ENCODE peak calls at places on chromosomes 16 and 17, in four cellular contexts. One of them, this sample, is unnamed.
A peak's percentile ranks its signal among the peaks of the same experiment; 100 is the strongest.

GRCh38 chr16:27311449-27311831 is 2.3 kb upstream of the IL4R start:
- DNase-seq in HepG2: no peak
- DNase-seq in K562: no peak
- DNase-seq in WTC11: no peak
- DNase-seq in this sample: no peak

GRCh38 chr16:88883946-88884345 is 17.5 kb upstream of the PABPN1L start:
- DNase-seq in HepG2: no peak
- DNase-seq in K562: no peak
- DNase-seq in WTC11: no peak
- DNase-seq in this sample: no peak

GRCh38 chr17:28540231-28540630 is 12.2 kb downstream of the UNC119 start:
- DNase-seq in HepG2: no peak
- DNase-seq in K562: no peak
- DNase-seq in WTC11: no peak
- DNase-seq in this sample: no peak

GRCh38 chr17:5467416-5467815 is 1.4 kb downstream of the DHX33 start:
- DNase-seq in HepG2: no peak
- DNase-seq in K562: no peak
- DNase-seq in WTC11: no peak
- DNase-seq in this sample: no peak

GRCh38 chr16:35364263-35364662 is 1904.9 kb downstream of the TP53TG3F start:
- DNase-seq in HepG2: no peak
- DNase-seq in K562: no peak
- DNase-seq in WTC11: no peak
- DNase-seq in this sample: no peak

GRCh38 chr16:86786338-86786737 is 208.0 kb downstream of the FOXL1 start:
- DNase-seq in HepG2: no peak
- DNase-seq in K562: no peak
- DNase-seq in WTC11: no peak
- DNase-seq in this sample: no peak

GRCh38 chr17:71118039-71118438 is 948.7 kb downstream of the KCNJ2 start:
- DNase-seq in HepG2: no peak
- DNase-seq in K562: no peak
- DNase-seq in WTC11: no peak
- DNase-seq in this sample: peak; percentile 28

GRCh38 chr17:46952115-46952514 is 26.9 kb downstream of the RPRML start:
- DNase-seq in HepG2: no peak
- DNase-seq in K562: no peak
- DNase-seq in WTC11: no peak
- DNase-seq in this sample: no peak

GRCh38 chr16:9225527-9226316 is 134.3 kb downstream of the HAPSTR1 start:
- DNase-seq in HepG2: peak; percentile 59
- DNase-seq in K562: peak; percentile 33
- DNase-seq in WTC11: peak; percentile 48
- DNase-seq in this sample: peak; percentile 46

GRCh38 chr16:87293990-87294389 is 23.2 kb downstream of the C16orf95 start:
- DNase-seq in HepG2: no peak
- DNase-seq in K562: no peak
- DNase-seq in WTC11: no peak
- DNase-seq in this sample: no peak

GRCh38 chr16:73212431-73212830 is 164.5 kb upstream of the ZFHX3 start:
- DNase-seq in HepG2: no peak
- DNase-seq in K562: no peak
- DNase-seq in WTC11: no peak
- DNase-seq in this sample: no peak

GRCh38 chr17:27346228-27346899 is 52.5 kb downstream of the WSB1 start:
- DNase-seq in HepG2: no peak
- DNase-seq in K562: peak; percentile 68
- DNase-seq in WTC11: no peak
- DNase-seq in this sample: no peak

GRCh38 chr16:46737621-46738214 is 10.4 kb downstream of the MYLK3 start:
- DNase-seq in HepG2: no peak
- DNase-seq in K562: no peak
- DNase-seq in WTC11: no peak
- DNase-seq in this sample: no peak

GRCh38 chr17:72702136-72702735 is 390.3 kb downstream of the SLC39A11 start:
- DNase-seq in HepG2: peak; percentile 91
- DNase-seq in K562: no peak
- DNase-seq in WTC11: no peak
- DNase-seq in this sample: no peak

GRCh38 chr17:73650617-73651200 is 6.5 kb upstream of the SDK2 start:
- DNase-seq in HepG2: no peak
- DNase-seq in K562: no peak
- DNase-seq in WTC11: no peak
- DNase-seq in this sample: no peak

GRCh38 chr16:27452569-27453475 is 50.8 kb downstream of the IL21R start:
- DNase-seq in HepG2: no peak
- DNase-seq in K562: no peak
- DNase-seq in WTC11: no peak
- DNase-seq in this sample: no peak

GRCh38 chr17:46191332-46192210 is 1.7 kb downstream of the KANSL1 start:
- DNase-seq in HepG2: peak; percentile 58
- DNase-seq in K562: peak; percentile 82
- DNase-seq in WTC11: no peak
- DNase-seq in this sample: peak; percentile 41

GRCh38 chr17:47686661-47687327 is 7.2 kb upstream of the TBKBP1 start:
- DNase-seq in HepG2: peak; percentile 90
- DNase-seq in K562: no peak
- DNase-seq in WTC11: no peak
- DNase-seq in this sample: no peak

GRCh38 chr17:27333410-27333980 is 39.6 kb downstream of the WSB1 start:
- DNase-seq in HepG2: no peak
- DNase-seq in K562: peak; percentile 70
- DNase-seq in WTC11: no peak
- DNase-seq in this sample: no peak

GRCh38 chr17:7215652-7216139 is 3.9 kb downstream of the DLG4 start:
- DNase-seq in HepG2: no peak
- DNase-seq in K562: no peak
- DNase-seq in WTC11: no peak
- DNase-seq in this sample: no peak

GRCh38 chr17:68498479-68499326 is 13.5 kb upstream of the PRKAR1A start:
- DNase-seq in HepG2: no peak
- DNase-seq in K562: no peak
- DNase-seq in WTC11: no peak
- DNase-seq in this sample: no peak

GRCh38 chr17:50318551-50319310 is 27.2 kb upstream of the XYLT2 start:
- DNase-seq in HepG2: no peak
- DNase-seq in K562: no peak
- DNase-seq in WTC11: no peak
- DNase-seq in this sample: no peak

GRCh38 chr16:53052519-53053501 is at the start of gene CHD9NB:
- DNase-seq in HepG2: peak; percentile 89
- DNase-seq in K562: peak; percentile 54
- DNase-seq in WTC11: no peak
- DNase-seq in this sample: no peak

GRCh38 chr17:4764612-4765011 is 7.1 kb upstream of the TM4SF5 start:
- DNase-seq in HepG2: no peak
- DNase-seq in K562: no peak
- DNase-seq in WTC11: no peak
- DNase-seq in this sample: no peak

GRCh38 chr16:17369441-17369951 is 101.3 kb downstream of the XYLT1 start:
- DNase-seq in HepG2: no peak
- DNase-seq in K562: no peak
- DNase-seq in WTC11: no peak
- DNase-seq in this sample: no peak

GRCh38 chr17:57313276-57313835 is 57.0 kb downstream of the MSI2 start:
- DNase-seq in HepG2: no peak
- DNase-seq in K562: no peak
- DNase-seq in WTC11: no peak
- DNase-seq in this sample: no peak

GRCh38 chr17:29143894-29144293 is 36.3 kb downstream of the MYO18A start:
- DNase-seq in HepG2: peak; percentile 69
- DNase-seq in K562: peak; percentile 67
- DNase-seq in WTC11: no peak
- DNase-seq in this sample: peak; percentile 19

GRCh38 chr16:15996432-15997109 is 47.2 kb downstream of the ABCC1 start:
- DNase-seq in HepG2: peak; percentile 99
- DNase-seq in K562: peak; percentile 40
- DNase-seq in WTC11: no peak
- DNase-seq in this sample: no peak

GRCh38 chr17:61484174-61484573 is 32.0 kb downstream of the TBX4 start:
- DNase-seq in HepG2: no peak
- DNase-seq in K562: no peak
- DNase-seq in WTC11: no peak
- DNase-seq in this sample: no peak

GRCh38 chr16:81424761-81425160 is 19.8 kb upstream of the CMIP start:
- DNase-seq in HepG2: no peak
- DNase-seq in K562: peak; percentile 27
- DNase-seq in WTC11: no peak
- DNase-seq in this sample: no peak

GRCh38 chr17:38693700-38694329 is 11.3 kb upstream of the MLLT6 start:
- DNase-seq in HepG2: peak; percentile 48
- DNase-seq in K562: no peak
- DNase-seq in WTC11: no peak
- DNase-seq in this sample: no peak

GRCh38 chr17:76191891-76192290 is 48.4 kb downstream of the RNF157 start:
- DNase-seq in HepG2: no peak
- DNase-seq in K562: no peak
- DNase-seq in WTC11: no peak
- DNase-seq in this sample: no peak

GRCh38 chr17:77347544-77347943 is 206.8 kb downstream of the SEC14L1 start:
- DNase-seq in HepG2: no peak
- DNase-seq in K562: no peak
- DNase-seq in WTC11: no peak
- DNase-seq in this sample: no peak

GRCh38 chr16:54204756-54205155 is 81.8 kb downstream of the IRX3 start:
- DNase-seq in HepG2: no peak
- DNase-seq in K562: no peak
- DNase-seq in WTC11: no peak
- DNase-seq in this sample: no peak

GRCh38 chr17:81712468-81713003 is 452 bp downstream of the SLC25A10 start:
- DNase-seq in HepG2: peak; percentile 46
- DNase-seq in K562: peak; percentile 72
- DNase-seq in WTC11: no peak
- DNase-seq in this sample: peak; percentile 47

GRCh38 chr17:49588726-49589555 is 13.3 kb downstream of the NXPH3 start:
- DNase-seq in HepG2: no peak
- DNase-seq in K562: no peak
- DNase-seq in WTC11: no peak
- DNase-seq in this sample: no peak

GRCh38 chr17:29614345-29615047 is 8.2 kb downstream of the CORO6 start:
- DNase-seq in HepG2: no peak
- DNase-seq in K562: no peak
- DNase-seq in WTC11: no peak
- DNase-seq in this sample: no peak

DNA sequence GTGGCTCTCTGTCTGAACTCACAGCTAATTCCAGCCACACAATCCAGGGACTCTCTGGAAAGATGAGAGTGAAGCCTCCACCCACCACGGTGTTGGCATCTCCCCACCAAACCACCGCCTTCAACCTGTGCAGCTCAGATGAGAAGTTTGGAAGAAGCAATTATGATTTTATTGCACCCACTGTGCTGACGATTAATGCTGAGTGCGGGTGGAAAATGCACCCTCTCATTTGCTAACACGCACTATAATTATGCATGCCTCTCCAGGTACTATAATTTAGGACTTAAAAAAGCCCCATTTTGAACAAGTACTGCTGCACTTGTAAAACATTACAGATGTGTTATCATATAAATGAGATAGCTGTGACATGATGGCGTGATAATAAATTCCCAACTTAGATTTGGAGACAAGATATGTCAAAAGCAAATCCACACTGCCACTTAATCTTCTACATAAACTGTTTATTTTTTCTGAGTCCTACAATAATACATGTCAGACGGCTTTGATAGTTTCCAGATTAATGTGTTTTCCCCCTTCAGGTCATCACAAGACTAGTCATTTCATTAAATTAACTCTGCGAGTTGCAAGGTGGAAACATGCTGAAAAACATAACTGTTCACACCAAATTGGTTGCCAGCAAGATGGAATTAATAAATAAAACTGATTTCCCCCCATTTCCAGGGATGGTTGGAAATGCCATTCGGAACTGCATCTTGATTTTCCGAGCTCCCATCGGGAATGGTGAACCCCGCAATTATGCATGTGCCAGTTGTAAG is 466.5 kb upstream of the MAF start:
- DNase-seq in HepG2: no peak
- DNase-seq in K562: no peak
- DNase-seq in WTC11: no peak
- DNase-seq in this sample: no peak
- TF ChIP-seq ELF4 in HepG2: no peak
- TF ChIP-seq ELF4 in K562: no peak
- TF ChIP-seq ELF4 in WTC11: no peak
- TF ChIP-seq ELF4 in this sample: no peak

DNA sequence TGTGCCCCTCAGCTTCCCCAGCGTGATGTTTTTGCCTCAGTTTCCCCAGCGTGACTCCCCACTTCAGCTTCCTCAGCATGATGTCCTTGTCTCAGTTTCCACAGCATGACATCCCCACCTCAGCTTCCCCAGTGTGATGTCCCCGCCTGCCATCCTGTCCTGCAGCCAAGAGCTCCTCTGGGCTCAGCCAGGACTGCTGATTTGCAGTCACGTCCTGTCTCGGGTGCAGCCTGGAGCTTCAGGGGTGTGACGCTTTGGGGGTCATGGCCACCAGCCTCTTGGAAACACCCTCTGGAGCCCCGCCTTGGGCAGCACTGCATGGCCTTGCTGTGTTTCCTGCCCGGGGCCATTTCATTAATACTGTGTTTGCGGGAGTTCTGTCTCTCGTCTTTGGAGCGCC is 16.5 kb upstream of the NUDT16L1 start:
- DNase-seq in HepG2: no peak
- DNase-seq in K562: no peak
- DNase-seq in WTC11: no peak
- DNase-seq in this sample: no peak
- TF ChIP-seq ELF4 in HepG2: no peak
- TF ChIP-seq ELF4 in K562: no peak
- TF ChIP-seq ELF4 in WTC11: no peak
- TF ChIP-seq ELF4 in this sample: no peak

GRCh38 chr16:58378401-58378800 is 13.9 kb upstream of the GINS3 start:
- DNase-seq in HepG2: no peak
- DNase-seq in K562: no peak
- DNase-seq in WTC11: no peak
- DNase-seq in this sample: no peak
- TF ChIP-seq ELF4 in HepG2: no peak
- TF ChIP-seq ELF4 in K562: no peak
- TF ChIP-seq ELF4 in WTC11: no peak
- TF ChIP-seq ELF4 in this sample: no peak

DNA sequence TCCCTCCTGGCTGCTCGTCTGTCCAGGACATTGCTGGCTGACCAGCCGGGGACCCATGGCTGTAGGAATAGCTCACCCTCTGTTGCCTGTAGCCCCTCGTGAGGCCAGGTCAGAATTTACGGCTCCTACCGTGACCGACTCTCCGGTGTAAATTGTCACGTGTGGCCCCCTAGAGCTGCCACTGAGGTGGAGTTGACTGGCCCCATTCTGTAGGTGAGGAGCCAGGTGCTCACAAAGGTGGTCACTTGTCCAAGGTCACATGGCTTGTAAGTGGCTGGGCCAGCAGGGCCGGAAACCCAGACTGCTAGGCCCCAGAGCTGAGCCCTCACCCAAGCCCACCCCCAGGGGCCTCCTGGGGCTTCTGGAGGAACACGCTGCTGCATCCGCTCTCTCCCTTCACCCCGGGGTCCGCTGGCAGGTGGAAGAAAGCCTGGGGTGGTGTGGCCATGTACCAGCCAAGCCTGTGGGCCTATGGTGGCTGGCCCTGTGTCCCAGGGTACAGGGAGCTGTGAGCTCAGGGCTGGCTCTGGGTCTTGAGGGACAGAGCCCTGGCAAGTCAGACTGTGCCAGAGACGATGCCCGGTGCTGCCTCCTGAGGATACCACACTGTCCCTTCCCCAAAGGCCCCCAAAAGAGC is 120.7 kb downstream of the RAB11FIP4 start:
- DNase-seq in HepG2: no peak
- DNase-seq in K562: no peak
- DNase-seq in WTC11: no peak
- DNase-seq in this sample: no peak
- TF ChIP-seq ELF4 in HepG2: no peak
- TF ChIP-seq ELF4 in K562: no peak
- TF ChIP-seq ELF4 in WTC11: no peak
- TF ChIP-seq ELF4 in this sample: no peak